ENCODE peak calls at places on chromosomes 13 and 19, in nine cellular contexts. A is neural progenitor cell; G is activated CD4-positive, alpha-beta T cell treated with anti-CD3 and anti-CD28 coated beads, Interleukin-2, amount 50 U/mL, for 1 hour; Q is GM13977; K is aorta; B is activated T-cell treated with anti-CD3 and anti-CD28 coated beads, Interleukin-2, amount 50 U/mL, for 48 hours; O is endothelial cell; R is HFF-Myc; M is hypothalamus. N is an unnamed sample.

GRCh38 chr13:75384881-75385707 is 96.9 kb downstream of the TBC1D4 start:
- DNase-seq in B (no peak), Q (no peak), A (no peak), O (no peak), K (no peak), M (no peak), R (no peak), G (no peak), N (no peak)

GRCh38 chr13:27960362-27961226 is 8.5 kb downstream of the CDX2 start:
- DNase-seq in O (peak), M (no peak), R (no peak), B (peak), G (no peak), A (peak), K (no peak), Q (peak), N (peak)

GRCh38 chr13:108700421-108701170 is 71.2 kb downstream of the MYO16 start:
- DNase-seq in M (no peak), B (no peak), R (peak), G (no peak), K (no peak), Q (no peak), O (no peak), A (no peak), N (no peak)

GRCh38 chr19:4013886-4014540 is 6.5 kb downstream of the PIAS4 start:
- DNase-seq in M (peak), G (no peak), B (no peak), R (no peak), Q (no peak), K (no peak), A (no peak), O (no peak), N (no peak)

GRCh38 chr13:80341098-80341701 is at the start of gene SPRY2:
- DNase-seq in Q (peak), B (peak), O (peak), K (peak), R (peak), G (no peak), M (peak), A (peak), N (peak)

GRCh38 chr19:7360393-7360984 is 11.8 kb downstream of the ARHGEF18 start:
- DNase-seq in A (no peak), M (no peak), G (no peak), R (no peak), Q (no peak), O (no peak), K (peak), B (no peak), N (no peak)

GRCh38 chr19:2726160-2726855 is 5.1 kb upstream of the DIRAS1 start:
- DNase-seq in A (no peak), K (no peak), G (no peak), O (no peak), M (no peak), R (no peak), Q (no peak), B (no peak), N (no peak)

GRCh38 chr13:112877066-112877465 is 91.9 kb upstream of the MCF2L start:
- DNase-seq in B (no peak), G (no peak), R (no peak), A (no peak), O (no peak), Q (no peak), M (no peak), K (peak), N (no peak)

GRCh38 chr19:16825312-16826168 is 3.7 kb upstream of the SIN3B start:
- DNase-seq in A (peak), K (peak), R (peak), M (peak), G (no peak), O (no peak), B (no peak), Q (no peak), N (no peak)

GRCh38 chr13:114146629-114147028 is 14.2 kb upstream of the RASA3 start:
- DNase-seq in R (no peak), K (peak), A (peak), G (no peak), O (peak), B (peak), M (no peak), Q (no peak), N (no peak)

GRCh38 chr19:42697884-42698283 is 42.4 kb downstream of the PSG3 start:
- DNase-seq in B (no peak), R (no peak), O (no peak), A (no peak), Q (no peak), M (no peak), G (no peak), K (no peak), N (no peak)

GRCh38 chr13:55069746-55070145 is 2041.1 kb downstream of the OLFM4 start:
- DNase-seq in M (no peak), G (no peak), A (no peak), B (no peak), Q (no peak), K (no peak), O (no peak), R (no peak), N (no peak)

GRCh38 chr13:83546476-83546875 is 335.8 kb downstream of the SLITRK1 start:
- DNase-seq in K (no peak), M (no peak), G (no peak), B (no peak), O (no peak), Q (no peak), R (no peak), A (no peak), N (no peak)

GRCh38 chr13:65789815-65790214 is 1440.3 kb downstream of the PCDH9 start:
- DNase-seq in A (no peak), K (no peak), M (no peak), O (no peak), Q (no peak), G (no peak), R (no peak), B (no peak), N (no peak)

GRCh38 chr13:113734826-113735125 is 24.2 kb upstream of the TMEM255B start:
- DNase-seq in O (no peak), B (no peak), K (no peak), M (no peak), R (no peak), G (no peak), Q (no peak), A (no peak), N (no peak)

GRCh38 chr19:2260341-2260751 is 4.1 kb upstream of the JSRP1 start:
- DNase-seq in B (no peak), R (no peak), A (no peak), O (no peak), K (no peak), Q (no peak), G (no peak), M (no peak), N (no peak)

GRCh38 chr13:106048386-106048785 is 487.1 kb downstream of the EFNB2 start:
- DNase-seq in R (no peak), B (no peak), G (no peak), A (no peak), Q (no peak), M (no peak), K (no peak), O (no peak), N (no peak)

GRCh38 chr19:17686027-17686511 is 2.1 kb downstream of the UNC13A start:
- DNase-seq in Q (no peak), R (no peak), G (no peak), A (peak), O (no peak), K (no peak), B (no peak), M (no peak), N (no peak)

GRCh38 chr13:99028890-99029289 is 51.0 kb upstream of the DOCK9 start:
- DNase-seq in A (peak), K (no peak), M (no peak), G (peak), Q (no peak), O (no peak), B (no peak), R (no peak), N (no peak)